ENCODE peak calls at places on chromosomes 12 and 14, in four cellular contexts. Z is esophagus squamous epithelium, J is RKO, T is Calu3. V is an unnamed sample.

GRCh38 chr12:81727387-81727786 is 31.8 kb downstream of the PPFIA2 start:
- DNase-seq in Z (no peak), J (no peak), T (no peak), V (no peak)

GRCh38 chr12:2691001-2691339 is 103.8 kb upstream of the FKBP4 start:
- DNase-seq in Z (no peak), J (no peak), T (no peak), V (peak)

GRCh38 chr14:64721391-64721791 is 17.2 kb downstream of the PLEKHG3 start:
- DNase-seq in Z (no peak), J (no peak), T (no peak), V (peak)

GRCh38 chr14:27995688-27996087 is 770.9 kb upstream of the FOXG1 start:
- DNase-seq in Z (no peak), J (no peak), T (no peak), V (no peak)

GRCh38 chr12:106581543-106582263 is 1.1 kb upstream of the RFX4 start:
- DNase-seq in Z (no peak), J (no peak), T (peak), V (no peak)

GRCh38 chr14:24513009-24513408 is 4.9 kb upstream of the CMA1 start:
- DNase-seq in Z (no peak), J (no peak), T (no peak), V (no peak)

GRCh38 chr12:94225506-94225905 is 77.1 kb downstream of the PLXNC1 start:
- DNase-seq in Z (no peak), J (no peak), T (no peak), V (no peak)

GRCh38 chr12:3202734-3203446 is 125.7 kb downstream of the TSPAN9 start:
- DNase-seq in Z (no peak), J (peak), T (peak), V (peak)

GRCh38 chr12:27456618-27457017 is 10.1 kb downstream of the SMCO2 start:
- DNase-seq in Z (no peak), J (no peak), T (peak), V (peak)

GRCh38 chr14:99518441-99519346 is 37.5 kb downstream of the CCNK start:
- DNase-seq in Z (no peak), J (peak), T (peak), V (peak)

GRCh38 chr12:25689996-25690501 is 137.0 kb upstream of the LMNTD1 start:
- DNase-seq in Z (no peak), J (no peak), T (peak), V (peak)

GRCh38 chr14:103847954-103848719 is 762 bp upstream of the PPP1R13B start:
- DNase-seq in Z (no peak), J (peak), T (peak), V (peak)

GRCh38 chr12:54148560-54149439 is 40.0 kb downstream of the SMUG1 start:
- DNase-seq in Z (no peak), J (no peak), T (no peak), V (no peak)

V was measured in body of pancreas.